ENCODE peak calls at places on chromosomes 4 and X, in ten cellular contexts. One of them, this sample, is unnamed. For H3K4me1, the result is how much of the 10 kb centered on the place peaks cover.

GRCh38 chr4:53818112-53818511 is 226.8 kb upstream of the LNX1 start:
- DNase-seq in fibroblast of lung: no peak
- DNase-seq in body of pancreas: no peak
- DNase-seq in heart right ventricle: no peak
- DNase-seq in A673: no peak
- DNase-seq in cardiac muscle cell: no peak
- DNase-seq in breast epithelium: no peak
- DNase-seq in adrenal gland: no peak
- DNase-seq in Peyer's patch: no peak
- DNase-seq in PC-3: no peak
- DNase-seq in this sample: no peak

GRCh38 chr4:150385606-150386005 is 196.3 kb upstream of the MAB21L2 start:
- DNase-seq in fibroblast of lung: peak
- DNase-seq in body of pancreas: peak
- DNase-seq in heart right ventricle: peak
- DNase-seq in A673: peak
- DNase-seq in cardiac muscle cell: peak
- DNase-seq in breast epithelium: no peak
- DNase-seq in adrenal gland: no peak
- DNase-seq in Peyer's patch: no peak
- DNase-seq in PC-3: peak
- DNase-seq in this sample: peak

GRCh38 chrX:24063488-24063887 is 8.7 kb downstream of the EIF2S3 start:
- DNase-seq in fibroblast of lung: no peak
- DNase-seq in body of pancreas: no peak
- DNase-seq in heart right ventricle: no peak
- DNase-seq in A673: no peak
- DNase-seq in cardiac muscle cell: no peak
- DNase-seq in breast epithelium: no peak
- DNase-seq in adrenal gland: no peak
- DNase-seq in Peyer's patch: no peak
- DNase-seq in PC-3: no peak
- DNase-seq in this sample: no peak

GRCh38 chrX:68498044-68498507 is 775 bp upstream of the YIPF6 start:
- DNase-seq in fibroblast of lung: no peak
- DNase-seq in body of pancreas: no peak
- DNase-seq in heart right ventricle: no peak
- DNase-seq in A673: no peak
- DNase-seq in cardiac muscle cell: no peak
- DNase-seq in breast epithelium: no peak
- DNase-seq in adrenal gland: no peak
- DNase-seq in Peyer's patch: no peak
- DNase-seq in PC-3: peak
- DNase-seq in this sample: no peak

GRCh38 chr4:139606600-139607301 is 50.7 kb upstream of the SETD7 start:
- DNase-seq in fibroblast of lung: peak
- DNase-seq in body of pancreas: no peak
- DNase-seq in heart right ventricle: no peak
- DNase-seq in A673: peak
- DNase-seq in cardiac muscle cell: peak
- DNase-seq in breast epithelium: no peak
- DNase-seq in adrenal gland: no peak
- DNase-seq in Peyer's patch: no peak
- DNase-seq in PC-3: peak
- DNase-seq in this sample: no peak

GRCh38 chrX:14030248-14030592 is 528 bp upstream of the GEMIN8 start:
- DNase-seq in fibroblast of lung: peak
- DNase-seq in body of pancreas: no peak
- DNase-seq in heart right ventricle: no peak
- DNase-seq in A673: peak
- DNase-seq in cardiac muscle cell: peak
- DNase-seq in breast epithelium: no peak
- DNase-seq in adrenal gland: no peak
- DNase-seq in Peyer's patch: no peak
- DNase-seq in PC-3: peak
- DNase-seq in this sample: no peak

GRCh38 chrX:151505796-151506195 is 57.7 kb upstream of the PASD1 start:
- DNase-seq in fibroblast of lung: no peak
- DNase-seq in body of pancreas: peak
- DNase-seq in heart right ventricle: no peak
- DNase-seq in A673: peak
- DNase-seq in cardiac muscle cell: peak
- DNase-seq in breast epithelium: no peak
- DNase-seq in adrenal gland: peak
- DNase-seq in Peyer's patch: no peak
- DNase-seq in PC-3: peak
- DNase-seq in this sample: no peak

GRCh38 chrX:154298312-154298711 is 2.7 kb downstream of the TKTL1 start:
- DNase-seq in fibroblast of lung: no peak
- DNase-seq in body of pancreas: no peak
- DNase-seq in heart right ventricle: no peak
- DNase-seq in A673: no peak
- DNase-seq in cardiac muscle cell: no peak
- DNase-seq in breast epithelium: no peak
- DNase-seq in adrenal gland: no peak
- DNase-seq in Peyer's patch: peak
- DNase-seq in PC-3: no peak
- DNase-seq in this sample: no peak

GRCh38 chr4:139177049-139177887 is at the start of gene ELF2:
- DNase-seq in fibroblast of lung: peak
- DNase-seq in body of pancreas: peak
- DNase-seq in heart right ventricle: peak
- DNase-seq in A673: peak
- DNase-seq in cardiac muscle cell: peak
- DNase-seq in breast epithelium: peak
- DNase-seq in adrenal gland: peak
- DNase-seq in Peyer's patch: peak
- DNase-seq in PC-3: peak
- DNase-seq in this sample: peak

GRCh38 chrX:124925681-124926080 is 394.0 kb upstream of the TEX13C start:
- DNase-seq in fibroblast of lung: no peak
- DNase-seq in body of pancreas: no peak
- DNase-seq in heart right ventricle: no peak
- DNase-seq in A673: no peak
- DNase-seq in cardiac muscle cell: no peak
- DNase-seq in breast epithelium: no peak
- DNase-seq in adrenal gland: no peak
- DNase-seq in Peyer's patch: no peak
- DNase-seq in PC-3: no peak
- DNase-seq in this sample: no peak

GRCh38 chr4:106194801-106195200 is 121.2 kb downstream of the TBCK start:
- DNase-seq in fibroblast of lung: no peak
- DNase-seq in body of pancreas: no peak
- DNase-seq in heart right ventricle: no peak
- DNase-seq in A673: no peak
- DNase-seq in cardiac muscle cell: no peak
- DNase-seq in breast epithelium: no peak
- DNase-seq in adrenal gland: no peak
- DNase-seq in Peyer's patch: no peak
- DNase-seq in PC-3: peak
- DNase-seq in this sample: no peak

GRCh38 chr4:27407616-27408015 is 547.0 kb downstream of the STIM2 start:
- DNase-seq in fibroblast of lung: peak
- DNase-seq in body of pancreas: no peak
- DNase-seq in heart right ventricle: no peak
- DNase-seq in A673: no peak
- DNase-seq in cardiac muscle cell: no peak
- DNase-seq in breast epithelium: no peak
- DNase-seq in adrenal gland: no peak
- DNase-seq in Peyer's patch: no peak
- DNase-seq in PC-3: no peak
- DNase-seq in this sample: no peak

GRCh38 chr4:94459462-94460161 is 7.9 kb downstream of the PDLIM5 start:
- DNase-seq in fibroblast of lung: no peak
- DNase-seq in body of pancreas: no peak
- DNase-seq in heart right ventricle: no peak
- DNase-seq in A673: no peak
- DNase-seq in cardiac muscle cell: no peak
- DNase-seq in breast epithelium: no peak
- DNase-seq in adrenal gland: no peak
- DNase-seq in Peyer's patch: no peak
- DNase-seq in PC-3: no peak
- DNase-seq in this sample: no peak

GRCh38 chrX:111624169-111624568 is 56.8 kb upstream of the ALG13 start:
- DNase-seq in fibroblast of lung: no peak
- DNase-seq in body of pancreas: no peak
- DNase-seq in heart right ventricle: no peak
- DNase-seq in A673: no peak
- DNase-seq in cardiac muscle cell: no peak
- DNase-seq in breast epithelium: no peak
- DNase-seq in adrenal gland: no peak
- DNase-seq in Peyer's patch: no peak
- DNase-seq in PC-3: no peak
- DNase-seq in this sample: no peak

GRCh38 chr4:143352720-143353119 is 16.0 kb downstream of the GAB1 start:
- DNase-seq in fibroblast of lung: peak
- DNase-seq in body of pancreas: no peak
- DNase-seq in heart right ventricle: no peak
- DNase-seq in A673: no peak
- DNase-seq in cardiac muscle cell: peak
- DNase-seq in breast epithelium: no peak
- DNase-seq in adrenal gland: no peak
- DNase-seq in Peyer's patch: no peak
- DNase-seq in PC-3: no peak
- DNase-seq in this sample: no peak
- H3K4me1 ChIP-seq in fibroblast of lung: under half
- H3K4me1 ChIP-seq in body of pancreas: half or more
- H3K4me1 ChIP-seq in heart right ventricle: half or more
- H3K4me1 ChIP-seq in A673: half or more
- H3K4me1 ChIP-seq in cardiac muscle cell: half or more
- H3K4me1 ChIP-seq in breast epithelium: under half
- H3K4me1 ChIP-seq in adrenal gland: under half
- H3K4me1 ChIP-seq in Peyer's patch: under half
- H3K4me1 ChIP-seq in PC-3: under half
- H3K4me1 ChIP-seq in this sample: under half

DNA sequence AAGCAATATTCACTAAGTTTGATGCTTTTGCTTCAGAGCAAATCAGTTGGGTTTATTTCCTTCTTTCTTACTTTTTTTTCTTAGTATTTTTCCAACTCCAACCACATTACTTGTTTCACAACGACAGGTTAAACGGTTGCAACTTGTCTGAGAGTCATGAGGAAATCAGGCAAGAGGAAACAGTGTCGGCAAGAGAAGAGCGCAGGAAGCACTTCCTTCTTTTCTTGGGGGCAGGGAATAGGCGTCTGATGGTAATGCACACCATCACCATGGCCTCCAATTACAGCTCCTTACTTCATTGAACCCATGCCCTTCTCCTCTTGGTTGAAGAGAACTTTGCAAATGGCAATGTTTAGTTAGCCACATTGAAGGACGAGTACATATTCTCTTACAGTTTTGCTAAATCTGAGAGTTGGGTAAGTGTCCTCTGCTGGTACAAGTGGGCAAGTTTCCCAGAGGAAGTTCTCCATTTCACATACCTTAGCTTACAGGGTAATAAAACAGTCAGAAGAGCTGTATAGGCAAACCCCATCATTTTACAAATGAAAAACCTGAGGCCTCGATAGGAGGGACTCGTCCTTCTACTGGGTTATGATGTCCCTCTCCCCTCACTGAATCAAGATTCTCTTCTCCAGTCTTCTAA is 8.3 kb upstream of the CXCL8 start:
- DNase-seq in fibroblast of lung: no peak
- DNase-seq in body of pancreas: no peak
- DNase-seq in heart right ventricle: peak
- DNase-seq in A673: no peak
- DNase-seq in cardiac muscle cell: no peak
- DNase-seq in breast epithelium: no peak
- DNase-seq in adrenal gland: no peak
- DNase-seq in Peyer's patch: no peak
- DNase-seq in PC-3: peak
- DNase-seq in this sample: no peak
- TF ChIP-seq CTCF in fibroblast of lung: no peak
- TF ChIP-seq CTCF in body of pancreas: no peak
- TF ChIP-seq CTCF in heart right ventricle: no peak
- TF ChIP-seq CTCF in A673: no peak
- TF ChIP-seq CTCF in cardiac muscle cell: no peak
- TF ChIP-seq CTCF in breast epithelium: no peak
- TF ChIP-seq CTCF in adrenal gland: no peak
- TF ChIP-seq CTCF in Peyer's patch: no peak
- TF ChIP-seq CTCF in PC-3: no peak
- TF ChIP-seq CTCF in this sample: no peak

DNA sequence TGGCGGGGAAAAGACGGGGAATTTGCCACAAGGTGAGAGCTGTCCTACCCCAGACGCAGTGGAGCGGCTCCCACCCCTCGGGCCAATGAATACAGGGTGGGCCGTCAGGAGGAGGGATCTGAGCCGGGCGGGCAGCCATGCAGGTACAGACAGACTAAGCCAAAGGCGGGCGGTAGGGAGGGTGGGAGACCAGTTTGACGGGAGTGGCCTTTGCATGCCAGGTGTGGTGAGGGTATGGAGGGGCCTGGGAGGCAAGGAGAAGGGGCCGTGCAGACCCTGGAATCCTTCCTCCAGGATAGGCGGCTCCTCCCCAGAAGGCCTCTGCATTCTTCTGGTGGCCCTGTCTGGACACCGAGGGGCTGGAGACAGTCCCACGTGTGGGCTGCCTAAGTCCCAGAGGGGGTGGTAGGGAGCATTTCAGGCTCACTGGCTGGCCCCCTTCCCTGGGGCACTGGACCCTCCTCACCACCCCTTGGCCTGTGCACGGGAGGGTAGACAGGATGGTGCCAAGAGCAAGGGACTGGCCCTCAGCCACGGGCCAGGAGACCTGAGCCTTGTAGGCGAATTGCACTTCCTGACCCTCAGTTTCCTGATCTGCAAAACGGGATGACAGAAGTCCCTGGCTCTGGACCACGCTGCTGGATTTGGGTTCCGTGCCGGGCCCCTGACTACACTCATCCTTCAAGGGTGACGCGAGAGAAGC is 2.8 kb downstream of the SH3BP2 start:
- DNase-seq in fibroblast of lung: no peak
- DNase-seq in body of pancreas: no peak
- DNase-seq in heart right ventricle: no peak
- DNase-seq in A673: no peak
- DNase-seq in cardiac muscle cell: no peak
- DNase-seq in breast epithelium: no peak
- DNase-seq in adrenal gland: peak
- DNase-seq in Peyer's patch: no peak
- DNase-seq in PC-3: no peak
- DNase-seq in this sample: peak
- H3K4me1 ChIP-seq in fibroblast of lung: under half
- H3K4me1 ChIP-seq in body of pancreas: half or more
- H3K4me1 ChIP-seq in heart right ventricle: half or more
- H3K4me1 ChIP-seq in A673: under half
- H3K4me1 ChIP-seq in cardiac muscle cell: under half
- H3K4me1 ChIP-seq in breast epithelium: under half
- H3K4me1 ChIP-seq in adrenal gland: under half
- H3K4me1 ChIP-seq in Peyer's patch: under half
- H3K4me1 ChIP-seq in PC-3: under half
- H3K4me1 ChIP-seq in this sample: under half

DNA sequence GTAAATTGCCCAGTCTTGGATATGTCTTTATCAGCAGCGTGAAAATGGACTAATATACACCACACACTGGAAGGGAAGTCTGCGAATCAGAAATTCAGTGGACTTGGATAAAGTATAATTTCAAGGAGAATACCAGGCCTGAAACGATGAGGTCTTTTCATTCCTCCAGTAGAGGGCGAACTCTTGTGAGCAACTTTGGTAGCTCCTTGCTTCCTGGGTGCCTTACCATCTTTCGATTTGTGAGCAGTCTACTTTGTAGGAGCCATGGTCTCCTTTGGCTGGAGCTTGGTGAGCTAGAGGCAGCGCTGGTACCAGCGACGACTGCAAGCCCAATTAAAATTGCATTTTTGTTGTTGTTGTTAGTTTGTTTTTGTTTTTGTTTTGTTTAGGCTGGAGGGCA is 791.9 kb downstream of the FAT4 start:
- DNase-seq in fibroblast of lung: no peak
- DNase-seq in body of pancreas: no peak
- DNase-seq in heart right ventricle: no peak
- DNase-seq in A673: peak
- DNase-seq in cardiac muscle cell: no peak
- DNase-seq in breast epithelium: no peak
- DNase-seq in adrenal gland: no peak
- DNase-seq in Peyer's patch: no peak
- DNase-seq in PC-3: no peak
- DNase-seq in this sample: no peak
- TF ChIP-seq CTCF in fibroblast of lung: no peak
- TF ChIP-seq CTCF in body of pancreas: no peak
- TF ChIP-seq CTCF in heart right ventricle: no peak
- TF ChIP-seq CTCF in A673: peak
- TF ChIP-seq CTCF in cardiac muscle cell: no peak
- TF ChIP-seq CTCF in breast epithelium: no peak
- TF ChIP-seq CTCF in adrenal gland: no peak
- TF ChIP-seq CTCF in Peyer's patch: no peak
- TF ChIP-seq CTCF in PC-3: peak
- TF ChIP-seq CTCF in this sample: no peak